ENCODE peak calls at places on chromosomes 1 and 21, in four cellular contexts. H is neuronal stem cell, V is H1, S is mesenchymal stem cell. Z is an unnamed sample.

GRCh38 chr1:94237291-94238226 is at the start of gene ARHGAP29:
- DNase-seq in H (peak), V (no peak), S (peak), Z (peak)

GRCh38 chr1:64631346-64632052 is 113.4 kb upstream of the RAVER2 start:
- DNase-seq in H (peak), V (no peak), S (no peak), Z (no peak)

GRCh38 chr1:198088360-198089071 is 68.3 kb upstream of the NEK7 start:
- DNase-seq in H (peak), V (no peak), S (peak), Z (no peak)

GRCh38 chr1:211985556-211986264 is 49.6 kb downstream of the INTS7 start:
- DNase-seq in H (no peak), V (no peak), S (no peak), Z (no peak)

GRCh38 chr1:163186910-163187309 is 15.8 kb downstream of the RGS5 start:
- DNase-seq in H (no peak), V (no peak), S (no peak), Z (no peak)

GRCh38 chr21:45308211-45309068 is 20.7 kb upstream of the POFUT2 start:
- DNase-seq in H (no peak), V (no peak), S (peak), Z (no peak)

GRCh38 chr21:42132183-42132582 is 61.1 kb downstream of the UMODL1 start:
- DNase-seq in H (no peak), V (no peak), S (no peak), Z (no peak)

GRCh38 chr1:207910678-207911354 is at the start of gene CD34:
- DNase-seq in H (peak), V (no peak), S (no peak), Z (peak)

GRCh38 chr1:223211323-223211985 is 68.4 kb upstream of the TLR5 start:
- DNase-seq in H (no peak), V (no peak), S (no peak), Z (no peak)

GRCh38 chr21:45863267-45863666 is 118.3 kb upstream of the COL6A1 start:
- DNase-seq in H (no peak), V (no peak), S (no peak), Z (no peak)

GRCh38 chr1:94961994-94962744 is 35.3 kb upstream of the CNN3 start:
- DNase-seq in H (no peak), V (no peak), S (peak), Z (no peak)

GRCh38 chr1:206048582-206048981 is 4.4 kb upstream of the RHEX start:
- DNase-seq in H (no peak), V (no peak), S (no peak), Z (no peak)

GRCh38 chr1:9594471-9595155 is 5.9 kb downstream of the TMEM201 start:
- DNase-seq in H (no peak), V (no peak), S (no peak), Z (no peak)

DNA sequence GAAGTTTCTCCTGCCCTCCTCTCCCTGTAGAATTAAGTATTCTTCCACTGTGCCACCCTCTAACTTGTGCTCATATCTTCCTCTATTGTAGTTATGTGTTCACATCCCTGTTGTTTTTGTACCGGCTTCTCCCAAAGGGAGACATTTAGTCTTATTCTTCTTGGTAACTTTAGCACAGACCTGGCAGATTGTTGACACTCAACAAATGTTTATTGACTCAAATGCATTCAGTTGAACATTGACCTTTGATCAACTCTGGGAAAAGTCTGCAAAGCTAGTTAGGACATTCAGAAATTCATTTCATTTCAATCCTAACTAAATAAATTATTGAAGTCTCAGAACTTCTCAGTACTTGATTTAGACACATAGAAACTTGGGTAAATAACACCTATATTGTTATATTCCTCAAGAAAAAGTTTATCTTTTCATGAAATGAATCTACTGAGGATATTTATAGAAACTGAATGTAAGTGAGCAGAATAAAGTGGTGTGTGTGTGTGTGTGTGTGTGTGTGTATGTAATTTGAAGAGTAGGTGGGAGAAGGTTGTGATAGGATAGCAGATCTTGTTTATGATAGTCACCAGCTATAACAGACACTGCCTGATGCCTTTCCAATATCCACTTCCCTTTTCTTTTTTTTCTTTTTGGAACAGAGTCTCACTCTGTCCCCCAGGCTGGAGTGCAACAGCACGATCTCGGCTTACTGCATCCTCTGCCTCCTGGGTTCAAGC is 872.4 kb upstream of the CXADR start:
- DNase-seq in H (no peak), V (no peak), S (no peak), Z (no peak)
- H3K9ac ChIP-seq in H (no peak), V (no peak), S (no peak), Z (no peak)

GRCh38 chr1:160206421-160207117 is 1.4 kb downstream of the PEA15 start:
- DNase-seq in H (peak), V (no peak), S (peak), Z (peak)

GRCh38 chr1:160208179-160209040 is 3.2 kb downstream of the PEA15 start:
- DNase-seq in H (no peak), V (no peak), S (peak), Z (no peak)

GRCh38 chr1:160207751-160208150 is 2.6 kb downstream of the PEA15 start:
- DNase-seq in H (no peak), V (no peak), S (no peak), Z (no peak)

GRCh38 chr1:160205974-160206369 is 788 bp downstream of the PEA15 start:
- DNase-seq in H (no peak), V (no peak), S (peak), Z (no peak)

GRCh38 chr1:160207118-160207650 is 2.0 kb downstream of the PEA15 start:
- DNase-seq in H (no peak), V (no peak), S (no peak), Z (no peak)
- H2BK12ac ChIP-seq in H (no peak), V (peak), S (peak), Z (no peak)

GRCh38 chr1:218851601-218852000 is 322.1 kb upstream of the LYPLAL1 start:
- DNase-seq in H (no peak), V (no peak), S (no peak), Z (no peak)
- H2BK15ac ChIP-seq in H (no peak), V (no peak), S (no peak), Z (no peak)

GRCh38 chr1:70072239-70072751 is 133.1 kb downstream of the LRRC40 start:
- DNase-seq in H (no peak), V (no peak), S (peak), Z (no peak)

GRCh38 chr1:70075751-70076150 is 129.6 kb downstream of the LRRC40 start:
- DNase-seq in H (no peak), V (no peak), S (no peak), Z (no peak)

GRCh38 chr1:70066711-70067110 is 138.7 kb downstream of the LRRC40 start:
- DNase-seq in H (no peak), V (no peak), S (no peak), Z (no peak)

DNA sequence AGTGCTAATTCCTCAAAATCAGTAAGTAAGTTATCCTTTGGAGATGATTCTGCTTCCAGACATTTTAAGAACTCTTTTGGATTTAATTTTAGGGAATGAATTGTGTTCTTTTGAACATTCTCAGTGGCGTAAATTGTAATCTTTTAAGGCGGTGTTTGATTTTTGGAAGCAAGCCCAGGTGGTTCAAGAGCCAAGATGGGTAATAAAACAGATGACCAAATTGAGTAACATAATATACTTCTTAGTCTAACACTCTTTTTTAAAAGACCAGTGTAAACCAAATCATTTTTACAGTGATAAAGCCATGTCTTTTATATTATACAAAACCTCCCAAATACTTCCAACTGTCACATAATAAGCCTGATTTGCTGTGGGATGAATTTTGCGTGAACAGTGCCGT is 133.8 kb downstream of the LRRC40 start:
- DNase-seq in H (no peak), V (no peak), S (no peak), Z (no peak)
- H3K9ac ChIP-seq in H (no peak), V (no peak), S (peak), Z (no peak)

GRCh38 chr1:41482001-41482765 is 2.3 kb downstream of the EDN2 start:
- DNase-seq in H (no peak), V (no peak), S (no peak), Z (no peak)

GRCh38 chr1:41479000-41479807 is 5.3 kb downstream of the EDN2 start:
- DNase-seq in H (no peak), V (no peak), S (no peak), Z (no peak)

GRCh38 chr1:41479808-41480160 is 4.7 kb downstream of the EDN2 start:
- DNase-seq in H (no peak), V (no peak), S (no peak), Z (no peak)

GRCh38 chr1:41481109-41481775 is 3.2 kb downstream of the EDN2 start:
- DNase-seq in H (no peak), V (no peak), S (no peak), Z (no peak)

DNA sequence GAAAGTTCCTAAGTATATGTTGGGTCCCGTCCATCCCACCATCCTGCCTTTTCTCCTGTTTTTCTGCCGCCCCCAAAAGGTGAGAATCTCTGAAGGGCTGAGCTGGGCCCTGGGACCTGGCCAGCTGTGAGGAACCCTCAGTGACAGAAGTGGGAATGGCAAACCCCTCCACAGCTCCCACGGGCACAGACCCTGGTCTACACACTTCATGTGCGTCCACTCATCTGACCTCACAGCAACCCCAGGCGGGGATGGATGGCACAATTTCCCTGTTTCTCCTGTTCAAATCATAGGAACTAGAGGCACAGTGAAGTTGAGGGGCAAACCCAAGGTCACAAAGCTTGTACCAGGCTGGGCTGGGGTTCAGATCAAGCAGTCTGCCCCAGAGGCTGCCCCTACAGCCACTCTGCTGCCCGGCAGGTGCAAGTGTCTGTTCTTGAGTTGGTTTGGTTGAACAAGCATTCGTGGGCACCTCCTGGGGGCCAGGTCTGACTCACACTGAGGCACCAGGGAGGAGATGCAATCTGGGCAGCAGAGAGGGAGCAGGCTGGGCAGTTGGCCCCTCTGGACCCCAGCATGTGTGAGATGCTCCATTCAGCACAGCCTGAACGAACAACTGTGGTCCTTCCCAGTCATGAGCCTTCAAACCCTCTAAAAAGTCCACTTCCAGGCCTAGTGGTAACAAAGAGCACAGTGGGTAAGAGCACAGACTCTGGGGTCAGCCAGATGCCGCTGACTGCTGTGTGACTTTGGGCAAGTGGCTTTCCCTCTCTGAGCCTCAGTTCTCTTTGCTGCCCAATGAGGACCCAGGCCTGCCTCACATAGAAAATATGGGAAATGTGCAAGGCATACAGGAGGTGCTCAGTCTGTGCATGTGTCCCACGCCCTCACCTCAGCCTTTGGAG is 4.0 kb downstream of the EDN2 start:
- DNase-seq in H (no peak), V (no peak), S (no peak), Z (no peak)
- H2BK12ac ChIP-seq in H (no peak), V (peak), S (no peak), Z (no peak)

Z was measured in H9.